ENCODE peak calls at places on chromosomes 5 and 9, in nine cellular contexts. D is activated T-cell treated with anti-CD3 and anti-CD28 coated beads, Interleukin-2, amount 50 U/mL, for 72 hours; I is M059J; R is cerebellar cortex; Y is EL; G is activated naive CD8-positive, alpha-beta T cell treated with anti-CD3 and anti-CD28 coated beads, Interleukin-2, amount 50 U/mL, for 24 hours; A is aorta; O is renal cortical epithelial cell; H is HEK293T. S is an unnamed sample.
A peak's percentile ranks its signal among the peaks of the same experiment; 100 is the strongest.

GRCh38 chr5:68224561-68225187 is 9.1 kb downstream of the PIK3R1 start:
- DNase-seq in R (no peak), Y (no peak), O (peak; percentile 28), D (no peak), G (no peak), A (no peak), I (no peak), H (no peak), S (no peak)

GRCh38 chr9:117092582-117092981 is 322.3 kb downstream of the ASTN2 start:
- DNase-seq in Y (peak; percentile 38), R (no peak), G (no peak), A (no peak), H (no peak), I (peak; percentile 49), O (peak; percentile 61), D (no peak), S (no peak)

GRCh38 chr5:148910686-148911361 is 84.4 kb downstream of the ADRB2 start:
- DNase-seq in D (no peak), G (no peak), I (peak; percentile 93), O (peak; percentile 85), R (no peak), Y (peak; percentile 97), H (no peak), A (peak; percentile 46), S (no peak)

GRCh38 chr9:124291801-124292396 is 34.1 kb downstream of the NEK6 start:
- DNase-seq in D (peak; percentile 45), H (no peak), A (peak; percentile 75), G (peak; percentile 80), I (peak; percentile 50), Y (no peak), R (no peak), O (no peak), S (no peak)

GRCh38 chr5:68331202-68332108 is 115.9 kb downstream of the PIK3R1 start:
- DNase-seq in Y (peak; percentile 69), A (no peak), I (peak; percentile 78), G (no peak), H (no peak), D (no peak), R (no peak), O (peak; percentile 71), S (no peak)

GRCh38 chr5:132426525-132427138 is 57.1 kb downstream of the SLC22A5 start:
- DNase-seq in Y (peak; percentile 96), O (peak; percentile 93), A (peak; percentile 94), G (peak; percentile 77), R (no peak), H (no peak), D (peak; percentile 86), I (peak; percentile 98), S (no peak)

GRCh38 chr5:76209297-76209696 is 126.1 kb downstream of the SV2C start:
- DNase-seq in O (no peak), A (no peak), Y (no peak), G (no peak), D (no peak), R (no peak), H (no peak), I (no peak), S (no peak)

GRCh38 chr5:79171846-79172245 is 60.2 kb downstream of the BHMT start:
- DNase-seq in G (no peak), Y (no peak), O (no peak), D (no peak), R (no peak), H (no peak), I (no peak), A (no peak), S (no peak)

GRCh38 chr5:147290261-147290660 is 55.4 kb downstream of the STK32A start:
- DNase-seq in G (no peak), Y (no peak), D (no peak), O (no peak), R (no peak), A (no peak), I (no peak), H (no peak), S (no peak)

GRCh38 chr5:71836084-71836483 is 117.0 kb downstream of the CARTPT start:
- DNase-seq in D (no peak), H (no peak), Y (peak; percentile 30), G (no peak), R (peak; percentile 20), I (peak; percentile 25), O (no peak), A (no peak), S (no peak)

GRCh38 chr5:154753792-154754191 is 1.4 kb upstream of the LARP1 start:
- DNase-seq in A (peak; percentile 80), G (no peak), O (peak; percentile 80), I (no peak), H (peak; percentile 33), R (peak; percentile 69), D (no peak), Y (peak; percentile 85), S (no peak)

GRCh38 chr9:72365525-72366256 is 683 bp upstream of the ZFAND5 start:
- DNase-seq in D (peak; percentile 67), A (peak; percentile 91), G (peak; percentile 63), Y (peak; percentile 82), I (peak; percentile 86), R (peak; percentile 86), O (peak; percentile 96), H (peak; percentile 57), S (peak; percentile 69)

GRCh38 chr9:136138566-136138965 is 19.9 kb upstream of the TMEM250 start:
- DNase-seq in R (peak; percentile 75), G (peak; percentile 68), H (peak; percentile 67), A (peak; percentile 40), D (peak; percentile 61), Y (peak; percentile 25), O (no peak), I (peak; percentile 36), S (peak; percentile 81)

GRCh38 chr5:40221796-40222195 is 457.9 kb upstream of the PTGER4 start:
- DNase-seq in I (peak; percentile 95), Y (peak; percentile 96), O (peak; percentile 74), G (no peak), R (no peak), D (no peak), A (no peak), H (no peak), S (no peak)

GRCh38 chr5:180208435-180209081 is 453 bp downstream of the RASGEF1C start:
- DNase-seq in H (peak; percentile 71), O (no peak), R (peak; percentile 15), I (no peak), G (peak; percentile 10), Y (peak; percentile 11), D (peak; percentile 22), A (no peak), S (peak; percentile 77)

GRCh38 chr9:36867672-36868471 is 166.2 kb downstream of the PAX5 start:
- DNase-seq in Y (no peak), D (no peak), G (no peak), H (no peak), I (no peak), R (no peak), A (no peak), O (no peak), S (no peak)

S was measured in ecto neural progenitor cell.